ENCODE peak calls at places on chromosomes 12 and 14, in five cellular contexts. One of them, this sample, is unnamed.

GRCh38 chr14:65650843-65651242 is 238.3 kb downstream of the FUT8 start:
- DNase-seq in HepG2: no peak
- DNase-seq in heart left ventricle: no peak
- DNase-seq in A549: no peak
- DNase-seq in fibroblast of lung: no peak
- DNase-seq in this sample: no peak

GRCh38 chr14:24135584-24135833 is 485 bp upstream of the PSME1 start:
- DNase-seq in HepG2: no peak
- DNase-seq in heart left ventricle: no peak
- DNase-seq in A549: no peak
- DNase-seq in fibroblast of lung: no peak
- DNase-seq in this sample: no peak

GRCh38 chr12:63889721-63890509 is 45.4 kb downstream of the SRGAP1 start:
- DNase-seq in HepG2: peak; percentile 74
- DNase-seq in heart left ventricle: no peak
- DNase-seq in A549: peak; percentile 64
- DNase-seq in fibroblast of lung: no peak
- DNase-seq in this sample: no peak

GRCh38 chr12:103197725-103198388 is 240.4 kb downstream of the ASCL1 start:
- DNase-seq in HepG2: no peak
- DNase-seq in heart left ventricle: no peak
- DNase-seq in A549: no peak
- DNase-seq in fibroblast of lung: no peak
- DNase-seq in this sample: no peak

GRCh38 chr12:39426636-39427245 is 16.2 kb downstream of the KIF21A start:
- DNase-seq in HepG2: no peak
- DNase-seq in heart left ventricle: no peak
- DNase-seq in A549: peak; percentile 33
- DNase-seq in fibroblast of lung: peak; percentile 64
- DNase-seq in this sample: no peak

GRCh38 chr14:51939727-51940126 is 49.6 kb upstream of the RTRAF start:
- DNase-seq in HepG2: no peak
- DNase-seq in heart left ventricle: no peak
- DNase-seq in A549: no peak
- DNase-seq in fibroblast of lung: peak; percentile 19
- DNase-seq in this sample: peak; percentile 5

GRCh38 chr12:3962661-3963483 is 89.7 kb upstream of the PARP11 start:
- DNase-seq in HepG2: no peak
- DNase-seq in heart left ventricle: peak; percentile 32
- DNase-seq in A549: no peak
- DNase-seq in fibroblast of lung: no peak
- DNase-seq in this sample: peak; percentile 25

GRCh38 chr12:99722690-99723486 is 75.3 kb downstream of the GARIN6 start:
- DNase-seq in HepG2: no peak
- DNase-seq in heart left ventricle: no peak
- DNase-seq in A549: no peak
- DNase-seq in fibroblast of lung: no peak
- DNase-seq in this sample: peak; percentile 3

GRCh38 chr12:46891306-46891705 is 65.5 kb upstream of the SLC38A4 start:
- DNase-seq in HepG2: no peak
- DNase-seq in heart left ventricle: peak; percentile 26
- DNase-seq in A549: no peak
- DNase-seq in fibroblast of lung: peak; percentile 51
- DNase-seq in this sample: no peak

GRCh38 chr14:68144051-68144681 is 324.6 kb downstream of the RAD51B start:
- DNase-seq in HepG2: peak; percentile 44
- DNase-seq in heart left ventricle: peak; percentile 27
- DNase-seq in A549: peak; percentile 46
- DNase-seq in fibroblast of lung: peak; percentile 66
- DNase-seq in this sample: peak; percentile 22

GRCh38 chr12:106760184-106760531 is 14.3 kb upstream of the RIC8B start:
- DNase-seq in HepG2: no peak
- DNase-seq in heart left ventricle: no peak
- DNase-seq in A549: no peak
- DNase-seq in fibroblast of lung: peak; percentile 18
- DNase-seq in this sample: no peak

GRCh38 chr12:48286665-48287064 is 64.1 kb downstream of the ZNF641 start:
- DNase-seq in HepG2: peak; percentile 10
- DNase-seq in heart left ventricle: no peak
- DNase-seq in A549: peak; percentile 31
- DNase-seq in fibroblast of lung: no peak
- DNase-seq in this sample: peak; percentile 5

GRCh38 chr12:59408431-59408830 is 187.4 kb upstream of the SLC16A7 start:
- DNase-seq in HepG2: no peak
- DNase-seq in heart left ventricle: no peak
- DNase-seq in A549: no peak
- DNase-seq in fibroblast of lung: peak; percentile 25
- DNase-seq in this sample: no peak

GRCh38 chr12:91778938-91779400 is 366.7 kb downstream of the BTG1 start:
- DNase-seq in HepG2: peak; percentile 29
- DNase-seq in heart left ventricle: peak; percentile 8
- DNase-seq in A549: peak; percentile 96
- DNase-seq in fibroblast of lung: peak; percentile 93
- DNase-seq in this sample: peak; percentile 10

GRCh38 chr14:104113631-104114420 is 24.6 kb upstream of the KIF26A start:
- DNase-seq in HepG2: no peak
- DNase-seq in heart left ventricle: peak; percentile 9
- DNase-seq in A549: no peak
- DNase-seq in fibroblast of lung: no peak
- DNase-seq in this sample: peak; percentile 5

GRCh38 chr12:113359939-113360748 is 1.8 kb downstream of the PLBD2 start:
- DNase-seq in HepG2: peak; percentile 35
- DNase-seq in heart left ventricle: no peak
- DNase-seq in A549: no peak
- DNase-seq in fibroblast of lung: peak; percentile 22
- DNase-seq in this sample: no peak

GRCh38 chr12:124039276-124039675 is 66.3 kb downstream of the ZNF664 start:
- DNase-seq in HepG2: no peak
- DNase-seq in heart left ventricle: no peak
- DNase-seq in A549: no peak
- DNase-seq in fibroblast of lung: peak; percentile 86
- DNase-seq in this sample: peak; percentile 56

GRCh38 chr14:69291396-69291795 is 31.4 kb downstream of the GALNT16 start:
- DNase-seq in HepG2: no peak
- DNase-seq in heart left ventricle: no peak
- DNase-seq in A549: no peak
- DNase-seq in fibroblast of lung: no peak
- DNase-seq in this sample: no peak

GRCh38 chr14:52876311-52876710 is 74.5 kb downstream of the FERMT2 start:
- DNase-seq in HepG2: no peak
- DNase-seq in heart left ventricle: no peak
- DNase-seq in A549: no peak
- DNase-seq in fibroblast of lung: peak; percentile 72
- DNase-seq in this sample: no peak

GRCh38 chr14:53613404-53614253 is 343.0 kb downstream of the BMP4 start:
- DNase-seq in HepG2: peak; percentile 100
- DNase-seq in heart left ventricle: no peak
- DNase-seq in A549: peak; percentile 97
- DNase-seq in fibroblast of lung: peak; percentile 71
- DNase-seq in this sample: peak; percentile 54

GRCh38 chr14:95759952-95760351 is 46.0 kb upstream of the TCL1A start:
- DNase-seq in HepG2: no peak
- DNase-seq in heart left ventricle: no peak
- DNase-seq in A549: no peak
- DNase-seq in fibroblast of lung: no peak
- DNase-seq in this sample: no peak

GRCh38 chr12:121240484-121241202 is 30.7 kb downstream of the P2RX4 start:
- DNase-seq in HepG2: no peak
- DNase-seq in heart left ventricle: peak; percentile 81
- DNase-seq in A549: no peak
- DNase-seq in fibroblast of lung: peak; percentile 8
- DNase-seq in this sample: no peak

GRCh38 chr12:110853856-110854255 is 7.1 kb downstream of the CCDC63 start:
- DNase-seq in HepG2: no peak
- DNase-seq in heart left ventricle: no peak
- DNase-seq in A549: no peak
- DNase-seq in fibroblast of lung: no peak
- DNase-seq in this sample: no peak

GRCh38 chr12:1474059-1474537 is 120.3 kb downstream of the FBXL14 start:
- DNase-seq in HepG2: peak; percentile 20
- DNase-seq in heart left ventricle: no peak
- DNase-seq in A549: peak; percentile 30
- DNase-seq in fibroblast of lung: peak; percentile 99
- DNase-seq in this sample: no peak

GRCh38 chr12:481422-481821 is 21.7 kb downstream of the B4GALNT3 start:
- DNase-seq in HepG2: peak; percentile 24
- DNase-seq in heart left ventricle: peak; percentile 90
- DNase-seq in A549: no peak
- DNase-seq in fibroblast of lung: peak; percentile 82
- DNase-seq in this sample: no peak

GRCh38 chr14:95507701-95508103 is 8.7 kb downstream of the SYNE3 start:
- DNase-seq in HepG2: no peak
- DNase-seq in heart left ventricle: no peak
- DNase-seq in A549: no peak
- DNase-seq in fibroblast of lung: peak; percentile 87
- DNase-seq in this sample: no peak

GRCh38 chr12:80472912-80473500 is 29.0 kb downstream of the PTPRQ start:
- DNase-seq in HepG2: peak; percentile 35
- DNase-seq in heart left ventricle: no peak
- DNase-seq in A549: peak; percentile 79
- DNase-seq in fibroblast of lung: peak; percentile 78
- DNase-seq in this sample: no peak

GRCh38 chr14:98926151-98926550 is 345.8 kb downstream of the BCL11B start:
- DNase-seq in HepG2: no peak
- DNase-seq in heart left ventricle: no peak
- DNase-seq in A549: no peak
- DNase-seq in fibroblast of lung: no peak
- DNase-seq in this sample: peak; percentile 6

GRCh38 chr12:12726543-12727093 is 9.4 kb downstream of the CDKN1B start:
- DNase-seq in HepG2: no peak
- DNase-seq in heart left ventricle: no peak
- DNase-seq in A549: peak; percentile 39
- DNase-seq in fibroblast of lung: peak; percentile 90
- DNase-seq in this sample: no peak

GRCh38 chr14:84272290-84272721 is 1257.6 kb upstream of the FLRT2 start:
- DNase-seq in HepG2: no peak
- DNase-seq in heart left ventricle: no peak
- DNase-seq in A549: no peak
- DNase-seq in fibroblast of lung: no peak
- DNase-seq in this sample: no peak

GRCh38 chr12:123270380-123271181 is 1.1 kb downstream of the CDK2AP1 start:
- DNase-seq in HepG2: peak; percentile 23
- DNase-seq in heart left ventricle: peak; percentile 51
- DNase-seq in A549: no peak
- DNase-seq in fibroblast of lung: peak; percentile 47
- DNase-seq in this sample: no peak

GRCh38 chr12:125305221-125305620 is 240.0 kb downstream of the AACS start:
- DNase-seq in HepG2: no peak
- DNase-seq in heart left ventricle: no peak
- DNase-seq in A549: no peak
- DNase-seq in fibroblast of lung: no peak
- DNase-seq in this sample: no peak

GRCh38 chr12:32809846-32810245 is 54.1 kb upstream of the YARS2 start:
- DNase-seq in HepG2: no peak
- DNase-seq in heart left ventricle: no peak
- DNase-seq in A549: no peak
- DNase-seq in fibroblast of lung: no peak
- DNase-seq in this sample: no peak

GRCh38 chr12:106342397-106343212 is 14.9 kb upstream of the POLR3B start:
- DNase-seq in HepG2: peak; percentile 39
- DNase-seq in heart left ventricle: peak; percentile 89
- DNase-seq in A549: peak; percentile 44
- DNase-seq in fibroblast of lung: peak; percentile 76
- DNase-seq in this sample: peak; percentile 39

GRCh38 chr14:100031506-100032281 is 33.5 kb upstream of the EVL start:
- DNase-seq in HepG2: no peak
- DNase-seq in heart left ventricle: peak; percentile 35
- DNase-seq in A549: peak; percentile 91
- DNase-seq in fibroblast of lung: peak; percentile 99
- DNase-seq in this sample: no peak
- H3K27ac ChIP-seq in HepG2: no peak overlapping the region
- H3K27ac ChIP-seq in heart left ventricle: no peak overlapping the region
- H3K27ac ChIP-seq in A549: peak overlapping the region; percentile 96
- H3K27ac ChIP-seq in fibroblast of lung: peak overlapping the region; percentile 87
- H3K27ac ChIP-seq in this sample: peak overlapping the region; percentile 32

DNA sequence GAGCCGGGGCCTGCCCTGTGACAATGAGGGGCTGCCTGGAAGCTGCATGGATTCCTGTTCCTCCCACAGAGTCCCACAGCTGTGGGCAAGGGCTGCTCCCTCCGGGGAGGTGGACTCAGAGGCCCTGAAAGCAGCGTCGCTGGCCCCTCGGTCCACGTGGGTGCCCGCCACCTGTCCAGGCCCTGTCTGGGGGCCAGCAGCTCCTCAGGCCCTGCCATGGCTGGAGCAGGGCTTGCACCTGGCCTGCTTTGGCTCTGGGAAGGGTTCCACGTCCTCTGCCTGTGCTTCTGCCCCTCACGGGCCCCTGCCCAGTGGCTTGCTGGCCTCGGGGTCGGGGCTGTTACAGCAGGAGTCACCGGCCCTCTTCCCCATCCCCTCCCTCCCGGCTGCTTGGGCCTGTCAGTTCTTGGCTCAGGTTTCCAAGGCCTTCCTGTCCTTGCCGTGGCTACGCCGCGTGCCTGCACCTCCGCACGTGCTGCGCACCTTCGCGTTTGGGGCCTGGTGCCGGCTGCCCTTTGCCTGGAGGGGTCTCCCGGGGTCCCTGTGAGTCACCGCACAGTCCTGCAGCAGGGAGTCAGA is 5.8 kb downstream of the FBRSL1 start:
- DNase-seq in HepG2: no peak
- DNase-seq in heart left ventricle: no peak
- DNase-seq in A549: no peak
- DNase-seq in fibroblast of lung: no peak
- DNase-seq in this sample: peak; percentile 59
- H3K4me1 ChIP-seq in HepG2: peaks cover 56% of the 10 kb centered on the region
- H3K4me1 ChIP-seq in heart left ventricle: peaks cover 94% of the 10 kb centered on the region
- H3K4me1 ChIP-seq in A549: peaks cover 33% of the 10 kb centered on the region
- H3K4me1 ChIP-seq in fibroblast of lung: no peaks in the 10 kb centered on the region
- H3K4me1 ChIP-seq in this sample: peaks cover 95% of the 10 kb centered on the region

GRCh38 chr14:31592122-31592521 is 30.9 kb downstream of the NUBPL start:
- DNase-seq in HepG2: no peak
- DNase-seq in heart left ventricle: no peak
- DNase-seq in A549: no peak
- DNase-seq in fibroblast of lung: no peak
- DNase-seq in this sample: no peak
- H3K4me3 ChIP-seq in HepG2: no peak overlapping the region
- H3K4me3 ChIP-seq in heart left ventricle: no peak overlapping the region
- H3K4me3 ChIP-seq in A549: no peak overlapping the region
- H3K4me3 ChIP-seq in fibroblast of lung: no peak overlapping the region
- H3K4me3 ChIP-seq in this sample: no peak overlapping the region

DNA sequence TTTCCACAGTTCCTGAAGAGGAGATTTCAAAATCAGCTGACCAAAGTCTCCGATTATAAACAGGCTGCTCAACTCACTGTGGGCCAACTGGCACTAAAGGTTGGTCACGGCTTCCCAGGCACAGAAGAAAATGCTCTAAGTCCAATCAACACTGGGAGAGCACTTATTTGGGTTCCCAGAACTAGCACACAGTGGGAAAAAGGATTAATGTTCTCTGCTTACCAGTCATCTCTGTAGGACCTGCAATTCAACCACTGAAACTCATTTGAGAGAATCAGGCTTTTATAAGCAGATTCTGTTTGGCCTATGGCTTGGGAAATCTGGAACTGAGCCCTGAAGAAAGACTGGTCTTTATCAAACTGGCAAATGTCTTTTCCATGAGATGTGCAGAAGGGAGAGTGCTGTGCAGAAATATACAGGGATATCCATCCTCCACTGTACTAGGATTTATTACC is 49.4 kb downstream of the ABCC9 start:
- DNase-seq in HepG2: no peak
- DNase-seq in heart left ventricle: peak; percentile 65
- DNase-seq in A549: no peak
- DNase-seq in fibroblast of lung: no peak
- DNase-seq in this sample: peak; percentile 39
- H3K27ac ChIP-seq in HepG2: no peak overlapping the region
- H3K27ac ChIP-seq in heart left ventricle: peak overlapping the region; percentile 51
- H3K27ac ChIP-seq in A549: no peak overlapping the region
- H3K27ac ChIP-seq in fibroblast of lung: no peak overlapping the region
- H3K27ac ChIP-seq in this sample: peak overlapping the region; percentile 39

This sample was measured in body of pancreas.